ENCODE peak calls at places on chromosome 19, in ten cellular contexts. G is ureter; X is NCI-H774; A is ACHN; R is activated T-helper 2 cell treated with anti-CD3 and anti-CD28 coated beads, Interferon-gamma antibody, Interleukin-2, Interleukin-4, amounts not matched to agents 10 μg/mL and 5 μg/mL and 100 μg/mL, durations not matched to agents 14 hours and 24 hours and 36 hours; Z is AG04449; L is M059J; T is HFF-Myc; H is left colon; B is fibroblast of the aortic adventitia. S is an unnamed sample.

GRCh38 chr19:7888145-7888825 is at the start of gene LRRC8E:
- DNase-seq in H (peak; percentile 71), L (peak; percentile 81), B (peak; percentile 43), G (no peak), T (no peak), Z (no peak), R (no peak), X (peak; percentile 7), A (peak; percentile 83), S (no peak)

GRCh38 chr19:1631557-1632100 is 20.8 kb downstream of the TCF3 start:
- DNase-seq in R (no peak), X (no peak), G (no peak), A (no peak), B (no peak), Z (no peak), T (no peak), H (no peak), L (no peak), S (no peak)

GRCh38 chr19:44582581-44583265 is 30.6 kb upstream of the IGSF23 start:
- DNase-seq in B (peak; percentile 32), G (no peak), Z (no peak), X (no peak), H (no peak), A (peak; percentile 19), L (no peak), T (no peak), R (no peak), S (no peak)

GRCh38 chr19:55809381-55810058 is 22.3 kb downstream of the NLRP11 start:
- DNase-seq in X (no peak), B (peak; percentile 15), G (no peak), A (peak; percentile 61), Z (no peak), H (peak; percentile 75), L (peak; percentile 94), T (peak; percentile 10), R (no peak), S (no peak)

GRCh38 chr19:10593820-10594637 is 6.9 kb upstream of the AP1M2 start:
- DNase-seq in B (peak; percentile 29), T (no peak), Z (no peak), X (no peak), A (no peak), H (no peak), L (no peak), R (no peak), G (no peak), S (no peak)

GRCh38 chr19:56660381-56661105 is 11.0 kb downstream of the ZNF835 start:
- DNase-seq in T (no peak), A (no peak), X (peak; percentile 8), G (peak; percentile 42), R (no peak), L (no peak), Z (no peak), B (no peak), H (no peak), S (no peak)

GRCh38 chr19:18523841-18524240 is 2.0 kb upstream of the ELL start:
- DNase-seq in X (no peak), G (no peak), Z (no peak), B (no peak), L (no peak), R (no peak), T (no peak), H (no peak), A (no peak), S (no peak)

GRCh38 chr19:50646074-50646807 is 3.0 kb upstream of the C19orf81 start:
- DNase-seq in H (no peak), X (no peak), A (peak; percentile 79), Z (no peak), L (peak; percentile 68), B (peak; percentile 45), R (no peak), G (no peak), T (peak; percentile 52), S (no peak)

GRCh38 chr19:10289836-10290438 is at the start of gene ICAM5:
- DNase-seq in A (peak; percentile 17), H (no peak), B (no peak), Z (no peak), R (no peak), L (peak; percentile 53), X (no peak), T (no peak), G (no peak), S (no peak)

GRCh38 chr19:13806728-13807127 is 11.5 kb downstream of the ZSWIM4 start:
- DNase-seq in H (no peak), B (no peak), G (no peak), A (no peak), R (no peak), Z (no peak), T (no peak), L (no peak), X (no peak), S (no peak)

GRCh38 chr19:35495107-35496064 is 5.1 kb upstream of the KRTDAP start:
- DNase-seq in L (peak; percentile 46), X (peak; percentile 39), A (peak; percentile 58), B (peak; percentile 63), R (peak; percentile 50), Z (no peak), T (peak; percentile 15), H (peak; percentile 35), G (peak; percentile 65), S (peak; percentile 7)

GRCh38 chr19:12723643-12724426 is at the start of gene TNPO2:
- DNase-seq in T (peak; percentile 51), R (peak; percentile 69), L (peak; percentile 77), H (peak; percentile 69), Z (no peak), G (peak; percentile 64), X (peak; percentile 62), B (peak; percentile 57), A (peak; percentile 67), S (no peak)

GRCh38 chr19:16377521-16377920 is 52.9 kb downstream of the KLF2 start:
- DNase-seq in Z (no peak), B (no peak), A (no peak), X (no peak), H (no peak), R (no peak), T (no peak), L (no peak), G (no peak), S (no peak)

GRCh38 chr19:32012886-32013635 is 332.3 kb upstream of the ZNF507 start:
- DNase-seq in B (no peak), H (no peak), X (no peak), G (no peak), R (no peak), Z (no peak), T (no peak), L (no peak), A (no peak), S (no peak)

GRCh38 chr19:42479736-42480135 is 37.0 kb upstream of the CXCL17 start:
- DNase-seq in B (no peak), R (no peak), A (no peak), Z (no peak), G (no peak), X (no peak), T (no peak), H (no peak), L (no peak), S (no peak)

GRCh38 chr19:18915639-18916038 is 3.5 kb downstream of the COPE start:
- DNase-seq in Z (no peak), B (peak; percentile 38), H (no peak), R (peak; percentile 22), X (no peak), A (peak; percentile 53), L (peak; percentile 40), T (no peak), G (no peak), S (no peak)

GRCh38 chr19:1807695-1808394 is 4.2 kb downstream of the ATP8B3 start:
- DNase-seq in R (no peak), T (no peak), B (no peak), H (no peak), Z (no peak), G (no peak), A (no peak), L (no peak), X (no peak), S (no peak)

GRCh38 chr19:27851002-27851481 is 1361.9 kb downstream of the UQCRFS1 start:
- DNase-seq in X (no peak), G (no peak), Z (no peak), H (no peak), B (no peak), R (no peak), L (no peak), T (no peak), A (no peak), S (no peak)

GRCh38 chr19:13366529-13367143 is 139.6 kb downstream of the CACNA1A start:
- DNase-seq in X (no peak), R (no peak), G (no peak), L (peak; percentile 42), H (no peak), Z (no peak), T (peak; percentile 16), A (peak; percentile 36), B (peak; percentile 52), S (no peak)